ENCODE peak calls at places on chromosomes 6 and 20, in five cellular contexts. B is GM12878, J is H1, Y is NT2/D1, R is HepG2. Q is an unnamed sample.

GRCh38 chr20:31537859-31538245 is 23.6 kb downstream of the HM13 start:
- DNase-seq in B (no peak), Y (no peak), J (no peak), R (no peak), Q (no peak)

GRCh38 chr6:14612016-14612415 is 494.4 kb downstream of the CD83 start:
- DNase-seq in J (no peak), R (no peak), B (no peak), Y (no peak), Q (no peak)

GRCh38 chr6:20814494-20814893 is 280.2 kb downstream of the CDKAL1 start:
- DNase-seq in Y (no peak), R (no peak), J (no peak), B (no peak), Q (no peak)

GRCh38 chr20:46286977-46287376 is 21.3 kb downstream of the CDH22 start:
- DNase-seq in B (no peak), J (no peak), Y (no peak), R (no peak), Q (no peak)

GRCh38 chr6:5096482-5096881 is 11.3 kb downstream of the PPP1R3G start:
- DNase-seq in J (no peak), B (no peak), Y (no peak), R (no peak), Q (no peak)

GRCh38 chr6:118283759-118284158 is 264.3 kb upstream of the PLN start:
- DNase-seq in B (no peak), J (no peak), Y (no peak), R (peak), Q (peak)

GRCh38 chr20:31985152-31985551 is 17.2 kb downstream of the XKR7 start:
- DNase-seq in R (no peak), B (no peak), Y (no peak), J (no peak), Q (no peak)

GRCh38 chr6:145267076-145267867 is 468.0 kb downstream of the EPM2A start:
- DNase-seq in B (no peak), J (no peak), R (peak), Y (no peak), Q (no peak)

GRCh38 chr6:21500314-21500713 is 93.2 kb upstream of the SOX4 start:
- DNase-seq in J (no peak), Y (no peak), B (no peak), R (no peak), Q (no peak)

GRCh38 chr20:5448449-5449118 is 131.8 kb upstream of the PROKR2 start:
- DNase-seq in J (peak), R (peak), B (no peak), Y (peak), Q (peak)

GRCh38 chr6:32932132-32932868 is 8.5 kb downstream of the HLA-DMB start:
- DNase-seq in J (no peak), R (no peak), Y (no peak), B (no peak), Q (no peak)

GRCh38 chr6:142867988-142868818 is 76.8 kb downstream of the HIVEP2 start:
- DNase-seq in Y (no peak), J (no peak), R (peak), B (no peak), Q (no peak)

GRCh38 chr6:57324538-57324937 is 7.1 kb downstream of the PRIM2 start:
- DNase-seq in J (no peak), B (no peak), R (no peak), Y (no peak), Q (no peak)

GRCh38 chr20:34163316-34163715 is 51.3 kb upstream of the EIF2S2 start:
- DNase-seq in J (no peak), B (no peak), Y (no peak), R (no peak), Q (no peak)

GRCh38 chr6:98832282-98833100 is 1.9 kb upstream of the POU3F2 start:
- DNase-seq in Y (no peak), J (no peak), R (no peak), B (no peak), Q (no peak)

GRCh38 chr20:4944918-4945317 is 56.4 kb downstream of the SLC23A2 start:
- DNase-seq in R (no peak), Y (no peak), J (no peak), B (no peak), Q (no peak)

GRCh38 chr6:137927777-137928218 is 60.7 kb downstream of the TNFAIP3 start:
- DNase-seq in B (peak), J (no peak), R (no peak), Y (no peak), Q (no peak)

GRCh38 chr6:36381502-36382389 is 5.7 kb downstream of the ETV7 start:
- DNase-seq in B (peak), J (no peak), R (no peak), Y (no peak), Q (no peak)

GRCh38 chr6:141105481-141105880 is 1027.2 kb upstream of the GJE1 start:
- DNase-seq in J (peak), Y (peak), R (no peak), B (no peak), Q (peak)

GRCh38 chr6:30793521-30794194 is 49.3 kb upstream of the IER3 start:
- DNase-seq in Y (no peak), J (no peak), R (peak), B (peak), Q (no peak)

GRCh38 chr20:9581509-9581908 is 67.1 kb downstream of the LAMP5 start:
- DNase-seq in Y (no peak), J (no peak), R (no peak), B (no peak), Q (no peak)

GRCh38 chr20:44582321-44583025 is at the start of gene PKIG:
- DNase-seq in B (no peak), J (no peak), Y (no peak), R (no peak), Q (peak)

GRCh38 chr6:116363759-116364158 is 7.0 kb upstream of the DSE start:
- DNase-seq in Y (no peak), R (no peak), J (no peak), B (no peak), Q (no peak)

GRCh38 chr20:33552519-33552918 is 62.6 kb downstream of the CBFA2T2 start:
- DNase-seq in Y (no peak), R (no peak), B (no peak), J (no peak), Q (no peak)

GRCh38 chr20:45432294-45432693 is 16.4 kb downstream of the PIGT start:
- DNase-seq in Y (no peak), J (no peak), R (no peak), B (peak), Q (no peak)

GRCh38 chr6:42978793-42979522 is at the start of gene PEX6:
- DNase-seq in R (peak), Y (peak), B (peak), J (peak), Q (peak)

GRCh38 chr6:27791182-27791939 is 120.8 kb downstream of the OR2B2 start:
- DNase-seq in J (no peak), B (no peak), R (peak), Y (no peak), Q (peak)

GRCh38 chr6:161890133-161890833 is 616.4 kb upstream of the AGPAT4 start:
- DNase-seq in B (no peak), R (no peak), J (no peak), Y (no peak), Q (no peak)

GRCh38 chr6:129748212-129748900 is 38.4 kb upstream of the ARHGAP18 start:
- DNase-seq in B (peak), J (no peak), Y (no peak), R (peak), Q (no peak)

GRCh38 chr20:19935842-19936241 is 81.3 kb upstream of the NAA20 start:
- DNase-seq in B (no peak), R (no peak), Y (no peak), J (no peak), Q (no peak)

GRCh38 chr6:111430605-111431378 is 52.2 kb downstream of the REV3L start:
- DNase-seq in J (no peak), Y (no peak), B (no peak), R (no peak), Q (no peak)

GRCh38 chr6:33787336-33787953 is 1.5 kb downstream of the LEMD2 start:
- DNase-seq in B (no peak), J (no peak), Y (no peak), R (no peak), Q (no peak)

GRCh38 chr6:160122744-160123143 is 1.1 kb downstream of the SLC22A1 start:
- DNase-seq in R (no peak), J (no peak), Y (no peak), B (no peak), Q (no peak)
- TF ChIP-seq SUZ12 in R (no peak), J (no peak), Y (no peak), B (no peak), Q (no peak)

DNA sequence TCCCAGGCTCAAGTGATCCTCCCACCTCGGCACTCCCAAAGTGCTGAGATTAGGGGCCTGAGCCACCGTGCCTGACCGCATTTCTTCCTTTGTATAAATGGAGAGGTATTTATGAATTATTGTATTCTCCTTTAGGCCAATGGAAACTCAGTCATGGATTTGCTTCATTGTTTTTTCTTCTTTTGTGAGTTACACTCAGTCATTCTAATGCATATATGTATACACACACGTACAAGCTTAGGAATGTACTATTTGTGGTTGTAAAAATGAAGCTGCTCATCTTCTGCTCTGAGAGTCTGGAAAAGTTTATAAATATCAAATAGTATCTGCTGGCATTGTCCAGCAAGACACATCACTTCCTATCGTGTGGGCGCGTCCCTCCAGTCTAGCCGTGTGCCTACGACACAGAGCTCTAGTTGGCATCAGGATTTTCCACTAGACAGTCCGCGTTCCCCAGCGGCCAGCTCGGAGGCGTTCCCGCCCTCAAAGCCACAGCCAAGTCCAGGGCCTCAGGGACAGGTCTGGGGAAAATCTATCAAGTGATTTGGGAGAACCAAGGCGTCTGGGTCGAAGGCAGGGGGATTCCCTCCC is 215.2 kb downstream of the NFATC2 start:
- DNase-seq in J (no peak), B (no peak), R (no peak), Y (no peak), Q (no peak)
- TF ChIP-seq SUZ12 in J (no peak), B (no peak), R (no peak), Y (no peak), Q (no peak)

GRCh38 chr20:37711001-37711400 is 17.2 kb downstream of the CTNNBL1 start:
- DNase-seq in J (no peak), R (no peak), B (no peak), Y (no peak), Q (no peak)

GRCh38 chr20:37714973-37715657 is 21.3 kb downstream of the CTNNBL1 start:
- DNase-seq in J (no peak), R (no peak), Y (no peak), B (no peak), Q (no peak)

GRCh38 chr20:37706298-37706697 is 12.5 kb downstream of the CTNNBL1 start:
- DNase-seq in B (no peak), J (no peak), R (no peak), Y (no peak), Q (no peak)

GRCh38 chr20:37711987-37712961 is 18.4 kb downstream of the CTNNBL1 start:
- DNase-seq in R (no peak), B (no peak), J (no peak), Y (no peak), Q (no peak)
- TF ChIP-seq SUZ12 in R (no peak), B (no peak), J (no peak), Y (no peak), Q (no peak)

GRCh38 chr20:62368303-62368628 is 1.2 kb upstream of the LAMA5 start:
- DNase-seq in J (no peak), Y (no peak), R (no peak), B (no peak), Q (no peak)

GRCh38 chr20:62369508-62370114 is 2.5 kb upstream of the LAMA5 start:
- DNase-seq in R (no peak), B (no peak), J (no peak), Y (no peak), Q (no peak)

GRCh38 chr20:62370115-62370806 is 3.1 kb upstream of the LAMA5 start:
- DNase-seq in R (no peak), Y (no peak), J (no peak), B (no peak), Q (no peak)

GRCh38 chr20:62367483-62368302 is 581 bp upstream of the LAMA5 start:
- DNase-seq in J (no peak), Y (no peak), B (no peak), R (peak), Q (peak)

GRCh38 chr20:62368629-62369507 is 1.8 kb upstream of the LAMA5 start:
- DNase-seq in Y (no peak), J (no peak), R (peak), B (no peak), Q (peak)
- TF ChIP-seq SUZ12 in Y (no peak), J (no peak), R (no peak), B (peak), Q (no peak)

GRCh38 chr6:12324741-12325140 is 34.6 kb downstream of the EDN1 start:
- DNase-seq in R (peak), Y (peak), B (no peak), J (peak), Q (no peak)
- TF ChIP-seq SUZ12 in R (no peak), Y (no peak), B (no peak), J (no peak), Q (no peak)

Q was measured in HEK293T.